ENCODE peak calls at places on chromosomes 2 and 18, in ten cellular contexts. S, G, N, F, Z, Q, P, C, V and L are unnamed samples.

GRCh38 chr2:39216495-39217191 is 27.1 kb downstream of the CDKL4 start:
- DNase-seq in S (no peak), G (no peak), N (no peak), F (peak), Z (no peak), Q (no peak), P (no peak), C (no peak), V (no peak), L (no peak)

GRCh38 chr2:96209011-96209728 is 543 bp upstream of the STARD7 start:
- DNase-seq in S (no peak), G (no peak), N (no peak), F (no peak), Z (no peak), Q (no peak), P (no peak), C (no peak), V (no peak), L (no peak)

GRCh38 chr18:45197526-45197970 is 417.7 kb upstream of the SLC14A2 start:
- DNase-seq in S (peak), G (peak), N (no peak), F (no peak), Z (no peak), Q (peak), P (no peak), C (peak), V (peak), L (no peak)

GRCh38 chr18:2997846-2998599 is 14.9 kb downstream of the LPIN2 start:
- DNase-seq in S (peak), G (no peak), N (no peak), F (no peak), Z (no peak), Q (no peak), P (no peak), C (no peak), V (no peak), L (no peak)

GRCh38 chr18:51433881-51434280 is 236.4 kb upstream of the MEX3C start:
- DNase-seq in S (no peak), G (no peak), N (no peak), F (no peak), Z (no peak), Q (no peak), P (no peak), C (no peak), V (no peak), L (no peak)

GRCh38 chr2:159960413-159960812 is 102.0 kb downstream of the PLA2R1 start:
- DNase-seq in S (peak), G (peak), N (peak), F (peak), Z (no peak), Q (peak), P (no peak), C (peak), V (no peak), L (no peak)

GRCh38 chr2:200746301-200746700 is 65.4 kb upstream of the BZW1 start:
- DNase-seq in S (no peak), G (no peak), N (no peak), F (no peak), Z (no peak), Q (no peak), P (no peak), C (no peak), V (no peak), L (no peak)

GRCh38 chr2:13558368-13558767 is 841.6 kb downstream of the TRIB2 start:
- DNase-seq in S (peak), G (peak), N (no peak), F (peak), Z (no peak), Q (peak), P (no peak), C (peak), V (peak), L (no peak)

GRCh38 chr2:120669971-120670370 is 65.7 kb upstream of the GLI2 start:
- DNase-seq in S (no peak), G (no peak), N (no peak), F (no peak), Z (no peak), Q (no peak), P (no peak), C (no peak), V (no peak), L (no peak)

GRCh38 chr2:96637385-96638143 is 548 bp downstream of the KANSL3 start:
- DNase-seq in S (peak), G (peak), N (peak), F (peak), Z (peak), Q (peak), P (peak), C (peak), V (peak), L (peak)

GRCh38 chr2:18883626-18884456 is 294.5 kb upstream of the NT5C1B start:
- DNase-seq in S (peak), G (peak), N (no peak), F (no peak), Z (no peak), Q (peak), P (no peak), C (peak), V (peak), L (no peak)

GRCh38 chr2:47039913-47040562 is 115.1 kb downstream of the STPG4 start:
- DNase-seq in S (no peak), G (no peak), N (peak), F (no peak), Z (no peak), Q (no peak), P (no peak), C (no peak), V (no peak), L (no peak)

GRCh38 chr2:68200157-68200787 is 42.6 kb downstream of the PNO1 start:
- DNase-seq in S (no peak), G (no peak), N (no peak), F (no peak), Z (no peak), Q (no peak), P (no peak), C (no peak), V (no peak), L (no peak)

GRCh38 chr18:57447154-57447621 is 12.0 kb downstream of the ONECUT2 start:
- DNase-seq in S (no peak), G (peak), N (no peak), F (peak), Z (no peak), Q (peak), P (no peak), C (peak), V (peak), L (no peak)

GRCh38 chr2:18829976-18830375 is 240.6 kb upstream of the NT5C1B start:
- DNase-seq in S (no peak), G (peak), N (no peak), F (no peak), Z (no peak), Q (peak), P (no peak), C (no peak), V (no peak), L (no peak)

GRCh38 chr2:171712051-171712450 is 24.8 kb downstream of the DYNC1I2 start:
- DNase-seq in S (peak), G (peak), N (peak), F (no peak), Z (no peak), Q (peak), P (no peak), C (peak), V (no peak), L (no peak)

GRCh38 chr2:17300141-17300540 is 218.1 kb downstream of the RAD51AP2 start:
- DNase-seq in S (peak), G (peak), N (peak), F (peak), Z (no peak), Q (peak), P (no peak), C (peak), V (no peak), L (no peak)